ENCODE peak calls at places on chromosomes 12 and 14, in nine cellular contexts. P is MV-4-11, A is fibroblast of lung, W is NCI-H1105, I is SK-N-SH, Z is RPMI7951, Y is astrocyte of the cerebellum, C is HTR-8/SVneo, Q is iPS-NIHi11. N is an unnamed sample.

GRCh38 chr12:131327521-131328488 is 374.1 kb downstream of the ADGRD1 start:
- DNase-seq in P (peak), A (no peak), W (no peak), I (peak), Z (no peak), Y (no peak), C (no peak), Q (peak), N (no peak)

GRCh38 chr12:49304161-49304560 is 9.2 kb downstream of the PRPH start:
- DNase-seq in P (no peak), A (peak), W (no peak), I (peak), Z (peak), Y (no peak), C (no peak), Q (no peak), N (no peak)

GRCh38 chr14:90726656-90727055 is 89.6 kb downstream of the TTC7B start:
- DNase-seq in P (peak), A (peak), W (no peak), I (no peak), Z (no peak), Y (peak), C (no peak), Q (peak), N (peak)

GRCh38 chr12:113658030-113658655 is 186.5 kb upstream of the LHX5 start:
- DNase-seq in P (no peak), A (no peak), W (no peak), I (no peak), Z (no peak), Y (no peak), C (no peak), Q (no peak), N (no peak)

GRCh38 chr14:34252227-34252626 is 209.8 kb downstream of the SPTSSA start:
- DNase-seq in P (no peak), A (no peak), W (no peak), I (no peak), Z (peak), Y (no peak), C (no peak), Q (no peak), N (peak)

GRCh38 chr14:35400707-35401421 is 3.7 kb downstream of the NFKBIA start:
- DNase-seq in P (peak), A (no peak), W (no peak), I (no peak), Z (no peak), Y (no peak), C (no peak), Q (no peak), N (no peak)

GRCh38 chr12:80593766-80594165 is 113.7 kb upstream of the MYF6 start:
- DNase-seq in P (no peak), A (peak), W (no peak), I (no peak), Z (peak), Y (peak), C (peak), Q (no peak), N (no peak)

GRCh38 chr14:33010495-33010894 is 71.8 kb downstream of the NPAS3 start:
- DNase-seq in P (no peak), A (no peak), W (no peak), I (no peak), Z (no peak), Y (no peak), C (no peak), Q (no peak), N (no peak)

GRCh38 chr12:25553083-25553482 is at the start of gene LMNTD1:
- DNase-seq in P (peak), A (peak), W (no peak), I (no peak), Z (peak), Y (peak), C (no peak), Q (no peak), N (peak)

GRCh38 chr12:74890237-74890599 is 319.4 kb downstream of the KCNC2 start:
- DNase-seq in P (no peak), A (peak), W (no peak), I (no peak), Z (peak), Y (peak), C (peak), Q (peak), N (peak)

GRCh38 chr12:117579939-117580717 is 218.7 kb upstream of the NOS1 start:
- DNase-seq in P (no peak), A (no peak), W (no peak), I (no peak), Z (no peak), Y (no peak), C (no peak), Q (no peak), N (no peak)

GRCh38 chr14:50740858-50741257 is 72.8 kb upstream of the SAV1 start:
- DNase-seq in P (no peak), A (no peak), W (no peak), I (no peak), Z (no peak), Y (no peak), C (no peak), Q (no peak), N (no peak)

GRCh38 chr14:72641086-72641485 is 252.8 kb downstream of the DPF3 start:
- DNase-seq in P (no peak), A (no peak), W (no peak), I (no peak), Z (no peak), Y (no peak), C (no peak), Q (no peak), N (no peak)

GRCh38 chr12:62738611-62739010 is 196.3 kb downstream of the PPM1H start:
- DNase-seq in P (no peak), A (no peak), W (no peak), I (no peak), Z (peak), Y (no peak), C (no peak), Q (no peak), N (no peak)

GRCh38 chr12:56110571-56110970 is 5.9 kb upstream of the RPL41 start:
- DNase-seq in P (no peak), A (no peak), W (no peak), I (no peak), Z (no peak), Y (no peak), C (no peak), Q (no peak), N (no peak)

GRCh38 chr12:31728289-31728916 is 418 bp downstream of the AMN1 start:
- DNase-seq in P (no peak), A (no peak), W (no peak), I (peak), Z (no peak), Y (no peak), C (peak), Q (peak), N (no peak)

GRCh38 chr12:13764748-13765147 is 216.7 kb downstream of the GRIN2B start:
- DNase-seq in P (no peak), A (no peak), W (no peak), I (no peak), Z (no peak), Y (no peak), C (no peak), Q (no peak), N (no peak)

GRCh38 chr12:10982244-10982643 is 4.5 kb downstream of the TAS2R50 start:
- DNase-seq in P (no peak), A (no peak), W (no peak), I (no peak), Z (no peak), Y (no peak), C (no peak), Q (no peak), N (no peak)

GRCh38 chr12:91951571-91951970 is 194.1 kb downstream of the BTG1 start:
- DNase-seq in P (no peak), A (no peak), W (no peak), I (no peak), Z (no peak), Y (no peak), C (no peak), Q (no peak), N (no peak)

GRCh38 chr14:68589447-68590232 is 203.2 kb downstream of the ZFP36L1 start:
- DNase-seq in P (no peak), A (peak), W (no peak), I (peak), Z (peak), Y (no peak), C (no peak), Q (no peak), N (no peak)

GRCh38 chr14:39472078-39472477 is 39.8 kb upstream of the FBXO33 start:
- DNase-seq in P (peak), A (no peak), W (no peak), I (no peak), Z (no peak), Y (no peak), C (no peak), Q (no peak), N (no peak)

GRCh38 chr12:87930033-87930432 is 99.2 kb downstream of the C12orf50 start:
- DNase-seq in P (peak), A (peak), W (no peak), I (no peak), Z (no peak), Y (peak), C (peak), Q (no peak), N (peak)

GRCh38 chr12:112112423-112113132 is 4.0 kb upstream of the NAA25 start:
- DNase-seq in P (no peak), A (no peak), W (no peak), I (no peak), Z (no peak), Y (no peak), C (no peak), Q (peak), N (peak)

GRCh38 chr14:55434805-55435174 is 5.6 kb downstream of the TBPL2 start:
- DNase-seq in P (no peak), A (no peak), W (no peak), I (no peak), Z (no peak), Y (no peak), C (no peak), Q (no peak), N (no peak)

GRCh38 chr12:125983094-125983783 is 918.0 kb downstream of the AACS start:
- DNase-seq in P (no peak), A (no peak), W (peak), I (peak), Z (peak), Y (peak), C (no peak), Q (no peak), N (no peak)

GRCh38 chr12:115313929-115314328 is 630.0 kb upstream of the TBX3 start:
- DNase-seq in P (no peak), A (peak), W (no peak), I (no peak), Z (peak), Y (peak), C (peak), Q (no peak), N (no peak)